ENCODE peak calls at places on chromosomes 7 and 10, in six cellular contexts. S is WERI-Rb-1, C is cardiac fibroblast, T is NCI-H460, Z is GM12865, R is SW480. E is an unnamed sample.

GRCh38 chr7:95691464-95691863 is 80.9 kb upstream of the DYNC1I1 start:
- DNase-seq in S (no peak), C (no peak), T (no peak), Z (no peak), R (peak; percentile 31), E (no peak)

GRCh38 chr7:115013887-115014286 is 92.0 kb downstream of the MDFIC start:
- DNase-seq in S (no peak), C (peak; percentile 26), T (no peak), Z (no peak), R (no peak), E (no peak)

GRCh38 chr10:47340613-47341170 is 7.5 kb upstream of the RBP3 start:
- DNase-seq in S (peak; percentile 83), C (peak; percentile 59), T (peak; percentile 40), Z (peak; percentile 59), R (peak; percentile 12), E (peak; percentile 60)

GRCh38 chr7:83918142-83918541 is 269.2 kb upstream of the SEMA3E start:
- DNase-seq in S (no peak), C (no peak), T (no peak), Z (no peak), R (no peak), E (no peak)

GRCh38 chr10:44725404-44725803 is 185.7 kb upstream of the TMEM72 start:
- DNase-seq in S (no peak), C (peak; percentile 36), T (no peak), Z (no peak), R (no peak), E (peak; percentile 18)

GRCh38 chr10:133335238-133336122 is 1.2 kb downstream of the CALY start:
- DNase-seq in S (peak; percentile 65), C (peak; percentile 78), T (peak; percentile 33), Z (peak; percentile 64), R (peak; percentile 44), E (peak; percentile 51)

GRCh38 chr7:73770002-73770859 is at the start of gene CLDN3:
- DNase-seq in S (peak; percentile 87), C (no peak), T (peak; percentile 15), Z (no peak), R (peak; percentile 96), E (peak; percentile 24)

GRCh38 chr10:7475046-7475860 is 64.4 kb upstream of the SFMBT2 start:
- DNase-seq in S (no peak), C (peak; percentile 3), T (no peak), Z (no peak), R (no peak), E (no peak)

GRCh38 chr7:149385195-149385955 is 75.5 kb downstream of the ZNF777 start:
- DNase-seq in S (no peak), C (no peak), T (no peak), Z (no peak), R (no peak), E (no peak)

GRCh38 chr10:5504146-5505072 is 5.0 kb upstream of the CALML5 start:
- DNase-seq in S (no peak), C (no peak), T (no peak), Z (no peak), R (no peak), E (no peak)

GRCh38 chr7:73451780-73452398 is 18.3 kb downstream of the FZD9 start:
- DNase-seq in S (no peak), C (peak; percentile 78), T (peak; percentile 60), Z (peak; percentile 69), R (peak; percentile 65), E (peak; percentile 59)

GRCh38 chr10:104209575-104210198 is 22.5 kb downstream of the CFAP43 start:
- DNase-seq in S (peak; percentile 43), C (peak; percentile 61), T (peak; percentile 48), Z (peak; percentile 40), R (peak; percentile 40), E (peak; percentile 40)

GRCh38 chr7:15687645-15688025 is 1.2 kb upstream of the MEOX2 start:
- DNase-seq in S (peak; percentile 35), C (no peak), T (no peak), Z (no peak), R (no peak), E (peak; percentile 4)

GRCh38 chr10:132163826-132164515 is 22.8 kb upstream of the DPYSL4 start:
- DNase-seq in S (no peak), C (no peak), T (no peak), Z (no peak), R (no peak), E (no peak)

GRCh38 chr10:109343293-109343692 is 580.0 kb downstream of the XPNPEP1 start:
- DNase-seq in S (no peak), C (no peak), T (no peak), Z (no peak), R (peak; percentile 5), E (peak; percentile 70)

GRCh38 chr7:192701-193536 is 548 bp downstream of the FAM20C start:
- DNase-seq in S (no peak), C (peak; percentile 19), T (no peak), Z (no peak), R (peak; percentile 30), E (peak; percentile 38)

GRCh38 chr7:143345428-143345900 is 17.0 kb downstream of the FAM131B start:
- DNase-seq in S (peak; percentile 87), C (peak; percentile 25), T (peak; percentile 34), Z (peak; percentile 41), R (no peak), E (no peak)

GRCh38 chr7:22572937-22573336 is 72.9 kb upstream of the STEAP1B start:
- DNase-seq in S (no peak), C (no peak), T (no peak), Z (no peak), R (no peak), E (peak; percentile 99)

E was measured in EL.